ENCODE peak calls at places on chromosomes 7 and 10, in nine cellular contexts. G is effector memory CD8-positive, alpha-beta T cell; H is WTC11; T is brain microvascular endothelial cell; V is ovary; Q is DMS53; I is activated T-helper 1 cell treated with Interleukin-2 at 50 U/mL for 16 hours; E is AG09319; K is stimulated activated CD4-positive, alpha-beta T cell treated with anti-CD3 and anti-CD28 coated beads, Interleukin-2, amount 100 ng/mL, for 48 hours. X is an unnamed sample.

GRCh38 chr10:58641708-58642107 is 129.0 kb downstream of the BICC1 start:
- DNase-seq in G (no peak), H (no peak), T (peak; percentile 67), V (no peak), Q (no peak), I (no peak), E (no peak), K (no peak), X (peak; percentile 14)

GRCh38 chr10:96991313-96991841 is 159.3 kb downstream of the LCOR start:
- DNase-seq in G (no peak), H (no peak), T (peak; percentile 67), V (no peak), Q (no peak), I (no peak), E (no peak), K (no peak), X (peak; percentile 22)

GRCh38 chr7:101628522-101628921 is 574 bp downstream of the MYL10 start:
- DNase-seq in G (no peak), H (no peak), T (no peak), V (no peak), Q (no peak), I (no peak), E (no peak), K (no peak), X (no peak)

GRCh38 chr7:78607099-78607498 is 808.5 kb downstream of the PHTF2 start:
- DNase-seq in G (no peak), H (peak; percentile 50), T (peak; percentile 15), V (no peak), Q (peak; percentile 57), I (no peak), E (no peak), K (no peak), X (no peak)

GRCh38 chr10:58998924-58999713 is 177.3 kb upstream of the PHYHIPL start:
- DNase-seq in G (no peak), H (no peak), T (no peak), V (peak; percentile 82), Q (no peak), I (no peak), E (no peak), K (no peak), X (no peak)

GRCh38 chr7:117937726-117938483 is 64.7 kb upstream of the CTTNBP2 start:
- DNase-seq in G (no peak), H (no peak), T (no peak), V (no peak), Q (peak; percentile 76), I (no peak), E (no peak), K (no peak), X (no peak)

GRCh38 chr10:74748632-74749031 is 77.8 kb upstream of the KAT6B start:
- DNase-seq in G (no peak), H (no peak), T (no peak), V (no peak), Q (no peak), I (no peak), E (no peak), K (no peak), X (no peak)

GRCh38 chr7:74479066-74479781 is 25.5 kb downstream of the GTF2IRD1 start:
- DNase-seq in G (no peak), H (no peak), T (peak; percentile 2), V (peak; percentile 24), Q (no peak), I (no peak), E (no peak), K (no peak), X (no peak)

GRCh38 chr7:140641532-140642191 is 1.0 kb upstream of the DENND2A start:
- DNase-seq in G (no peak), H (no peak), T (no peak), V (no peak), Q (peak; percentile 46), I (no peak), E (no peak), K (no peak), X (peak; percentile 88)

X was measured in trophoblast cell.